ENCODE peak calls at places on chromosomes 4 and X, in six cellular contexts. U is activated naive CD8-positive, alpha-beta T cell treated with anti-CD3 and anti-CD28 coated beads for 36 hours; Q is stimulated activated CD4-positive, alpha-beta T cell treated with anti-CD3 and anti-CD28 coated beads, Interleukin-2, amount 100 ng/mL, for 48 hours; H is colonic mucosa; E is C1 segment of cervical spinal cord; G is activated CD4-positive, alpha-beta T cell treated with anti-CD3 and anti-CD28 coated beads, Interleukin-2, amount 50 U/mL, for 1 hour. L is an unnamed sample.

GRCh38 chr4:138035781-138036258 is 206.3 kb downstream of the SLC7A11 start:
- DNase-seq in U (no peak), Q (no peak), H (no peak), E (peak), G (no peak), L (no peak)

GRCh38 chrX:38868941-38869378 is 67.7 kb downstream of the MID1IP1 start:
- DNase-seq in U (no peak), Q (no peak), H (no peak), E (no peak), G (no peak), L (no peak)

GRCh38 chrX:123830309-123830708 is 29.5 kb upstream of the XIAP start:
- DNase-seq in U (no peak), Q (peak), H (peak), E (no peak), G (no peak), L (peak)

GRCh38 chrX:40179333-40179732 is 81.6 kb upstream of the BCOR start:
- DNase-seq in U (no peak), Q (no peak), H (no peak), E (no peak), G (no peak), L (no peak)

GRCh38 chr4:28558871-28559270 is 1698.2 kb downstream of the STIM2 start:
- DNase-seq in U (no peak), Q (no peak), H (no peak), E (no peak), G (no peak), L (no peak)

GRCh38 chr4:13323916-13324315 is 160.2 kb downstream of the RAB28 start:
- DNase-seq in U (no peak), Q (no peak), H (no peak), E (no peak), G (no peak), L (no peak)

GRCh38 chr4:116073051-116073450 is 959.6 kb upstream of the NDST4 start:
- DNase-seq in U (no peak), Q (no peak), H (no peak), E (no peak), G (no peak), L (no peak)

GRCh38 chr4:39698424-39699009 is 581 bp downstream of the UBE2K start:
- DNase-seq in U (peak), Q (peak), H (peak), E (peak), G (no peak), L (peak)

GRCh38 chrX:132071260-132071659 is 48.2 kb downstream of the STK26 start:
- DNase-seq in U (no peak), Q (no peak), H (no peak), E (no peak), G (no peak), L (no peak)